ENCODE peak calls at places on chromosomes 4 and X, in six cellular contexts. M is cardiac fibroblast, W is A549, J is tibial nerve, I is mucosa of descending colon, Y is lower leg skin. V is an unnamed sample.

GRCh38 chr4:61533140-61533539 is 333.0 kb downstream of the ADGRL3 start:
- DNase-seq in M (peak), W (no peak), J (no peak), I (no peak), Y (no peak), V (no peak)

GRCh38 chr4:176443117-176443516 is 123.4 kb downstream of the SPCS3 start:
- DNase-seq in M (peak), W (peak), J (no peak), I (no peak), Y (no peak), V (peak)

GRCh38 chr4:46648088-46648744 is 258.3 kb upstream of the GABRA2 start:
- DNase-seq in M (peak), W (no peak), J (no peak), I (peak), Y (no peak), V (no peak)

GRCh38 chrX:68490644-68491043 is 8.2 kb upstream of the YIPF6 start:
- DNase-seq in M (peak), W (peak), J (no peak), I (no peak), Y (no peak), V (peak)

GRCh38 chr4:47533689-47534347 is 48.7 kb downstream of the ATP10D start:
- DNase-seq in M (no peak), W (no peak), J (no peak), I (no peak), Y (no peak), V (peak)

GRCh38 chr4:14225683-14226207 is 598.2 kb upstream of the BOD1L1 start:
- DNase-seq in M (no peak), W (no peak), J (no peak), I (no peak), Y (no peak), V (no peak)

GRCh38 chr4:91936301-91936700 is 367.5 kb upstream of the GRID2 start:
- DNase-seq in M (peak), W (no peak), J (no peak), I (no peak), Y (no peak), V (peak)

GRCh38 chr4:15341733-15342300 is 86.0 kb upstream of the C1QTNF7 start:
- DNase-seq in M (no peak), W (no peak), J (no peak), I (no peak), Y (peak), V (no peak)

GRCh38 chr4:504076-504475 is 5.1 kb downstream of the PIGG start:
- DNase-seq in M (no peak), W (no peak), J (no peak), I (no peak), Y (peak), V (peak)

GRCh38 chr4:171378323-171378722 is 434.9 kb upstream of the GALNTL6 start:
- DNase-seq in M (no peak), W (no peak), J (no peak), I (no peak), Y (no peak), V (no peak)

GRCh38 chr4:7721984-7722551 is 217.6 kb downstream of the AFAP1 start:
- DNase-seq in M (peak), W (no peak), J (no peak), I (no peak), Y (no peak), V (no peak)

GRCh38 chrX:70088791-70089190 is 26.5 kb downstream of the OTUD6A start:
- DNase-seq in M (no peak), W (no peak), J (no peak), I (no peak), Y (no peak), V (no peak)

GRCh38 chrX:107374831-107375230 is 74.6 kb upstream of the FRMPD3 start:
- DNase-seq in M (no peak), W (no peak), J (no peak), I (no peak), Y (no peak), V (no peak)

GRCh38 chr4:189090174-189090814 is 850.4 kb upstream of the FRG1 start:
- DNase-seq in M (peak), W (peak), J (no peak), I (no peak), Y (no peak), V (no peak)

GRCh38 chrX:125205084-125205917 is 114.4 kb upstream of the TEX13C start:
- DNase-seq in M (no peak), W (peak), J (no peak), I (peak), Y (peak), V (no peak)

GRCh38 chr4:15339732-15340131 is 88.1 kb upstream of the C1QTNF7 start:
- DNase-seq in M (peak), W (no peak), J (no peak), I (no peak), Y (no peak), V (no peak)

GRCh38 chr4:31408136-31408535 is 688.0 kb downstream of the PCDH7 start:
- DNase-seq in M (no peak), W (no peak), J (no peak), I (no peak), Y (no peak), V (no peak)

GRCh38 chr4:101187837-101188236 is 159.5 kb downstream of the PPP3CA start:
- DNase-seq in M (no peak), W (no peak), J (no peak), I (no peak), Y (no peak), V (peak)

GRCh38 chr4:3654036-3654807 is 112.0 kb upstream of the ADRA2C start:
- DNase-seq in M (no peak), W (no peak), J (no peak), I (no peak), Y (no peak), V (no peak)

GRCh38 chr4:159766241-159766640 is 663.4 kb downstream of the RAPGEF2 start:
- DNase-seq in M (no peak), W (no peak), J (no peak), I (no peak), Y (no peak), V (no peak)

GRCh38 chr4:151753056-151753455 is 7.8 kb downstream of the GATB start:
- DNase-seq in M (no peak), W (no peak), J (no peak), I (no peak), Y (no peak), V (peak)

GRCh38 chrX:154596290-154596929 is 11.5 kb downstream of the CTAG1A start:
- DNase-seq in M (peak), W (no peak), J (no peak), I (no peak), Y (peak), V (peak)

GRCh38 chr4:185645403-185645802 is 110.1 kb upstream of the PDLIM3 start:
- DNase-seq in M (no peak), W (no peak), J (no peak), I (no peak), Y (no peak), V (no peak)

GRCh38 chrX:154359362-154360154 is 14.9 kb downstream of the FLNA start:
- DNase-seq in M (no peak), W (no peak), J (no peak), I (no peak), Y (no peak), V (no peak)

GRCh38 chr4:168598191-168598590 is 101.3 kb downstream of the PALLD start:
- DNase-seq in M (peak), W (no peak), J (no peak), I (no peak), Y (no peak), V (peak)

GRCh38 chrX:153828308-153828707 is 2.0 kb downstream of the PDZD4 start:
- DNase-seq in M (no peak), W (no peak), J (no peak), I (no peak), Y (no peak), V (no peak)

GRCh38 chr4:76028242-76028859 is 5.1 kb upstream of the CXCL10 start:
- DNase-seq in M (peak), W (no peak), J (no peak), I (no peak), Y (no peak), V (peak)

GRCh38 chr4:11427201-11427996 is 1.3 kb downstream of the HS3ST1 start:
- DNase-seq in M (no peak), W (no peak), J (no peak), I (peak), Y (no peak), V (peak)

GRCh38 chrX:34563809-34564208 is 93.3 kb downstream of the TMEM47 start:
- DNase-seq in M (no peak), W (no peak), J (no peak), I (no peak), Y (no peak), V (no peak)

GRCh38 chrX:34884693-34885277 is 57.8 kb upstream of the FAM47B start:
- DNase-seq in M (peak), W (peak), J (peak), I (no peak), Y (no peak), V (peak)

GRCh38 chrX:46447384-46447783 is 97.8 kb downstream of the ZNF674 start:
- DNase-seq in M (peak), W (no peak), J (peak), I (no peak), Y (peak), V (no peak)

GRCh38 chr4:158578476-158578875 is 56.8 kb downstream of the RXFP1 start:
- DNase-seq in M (peak), W (peak), J (no peak), I (no peak), Y (no peak), V (peak)

GRCh38 chr4:72629540-72629939 is 60.5 kb upstream of the ADAMTS3 start:
- DNase-seq in M (no peak), W (no peak), J (no peak), I (no peak), Y (no peak), V (peak)

GRCh38 chr4:40675166-40675565 is 45.5 kb upstream of the RBM47 start:
- DNase-seq in M (no peak), W (no peak), J (no peak), I (no peak), Y (no peak), V (no peak)

DNA sequence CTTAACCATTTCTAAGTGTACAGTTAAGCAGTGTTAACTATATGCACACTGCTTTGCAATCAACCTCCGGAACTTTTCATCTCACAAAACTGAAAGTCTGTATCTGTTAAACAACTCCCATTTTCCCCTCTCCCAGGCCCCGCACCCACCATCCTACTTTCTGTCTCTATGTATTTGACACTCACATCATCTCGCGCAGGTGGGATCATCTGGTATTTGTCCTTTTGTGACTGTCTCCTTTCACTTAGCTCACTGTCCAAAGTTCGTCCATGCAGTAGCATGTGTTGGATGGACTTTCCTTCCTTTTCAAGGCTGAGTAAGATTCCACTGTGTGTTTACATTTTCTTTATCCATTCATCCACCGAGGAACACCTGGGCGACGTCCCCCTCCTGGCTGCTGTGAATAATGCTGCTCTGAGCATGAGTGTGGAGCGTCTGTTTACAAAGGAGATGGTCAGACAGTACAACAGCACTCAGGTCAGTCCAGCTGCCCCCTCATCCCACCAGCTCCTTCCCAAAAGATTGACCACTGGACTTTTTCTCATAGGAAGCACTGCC is 39.8 kb downstream of the DCTD start:
- DNase-seq in M (no peak), W (no peak), J (no peak), I (no peak), Y (peak), V (no peak)
- TF ChIP-seq CTCF in M (no peak), W (no peak), J (no peak), I (no peak), Y (no peak), V (no peak)

DNA sequence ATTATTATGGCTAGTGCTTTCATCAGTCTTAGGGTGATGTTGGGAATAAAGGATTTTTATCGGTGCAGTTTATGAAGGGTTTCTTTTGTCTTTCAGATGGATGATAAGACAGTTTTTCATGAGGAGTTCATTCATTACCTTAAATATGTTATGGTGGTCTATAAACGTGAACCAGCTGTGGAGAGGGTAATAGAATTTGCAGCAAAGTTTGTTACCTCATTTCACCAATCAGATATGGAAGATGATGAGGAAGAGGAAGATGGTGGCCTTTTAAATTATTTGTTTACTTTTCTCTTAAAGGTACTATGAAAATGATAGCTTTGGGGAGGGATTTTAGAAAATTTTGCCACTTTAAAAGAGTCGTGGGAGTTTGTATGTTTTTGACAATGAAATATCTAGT is 1.3 kb downstream of the NCAPG start:
- DNase-seq in M (no peak), W (no peak), J (no peak), I (no peak), Y (no peak), V (no peak)
- H3K4me3 ChIP-seq in M (peak), W (peak), J (no peak), I (no peak), Y (no peak), V (peak)

GRCh38 chr4:183658362-183659028 is 490 bp downstream of the RWDD4 start:
- DNase-seq in M (peak), W (no peak), J (no peak), I (peak), Y (no peak), V (peak)

GRCh38 chr4:183657564-183657963 is 1.4 kb downstream of the RWDD4 start:
- DNase-seq in M (no peak), W (no peak), J (no peak), I (no peak), Y (no peak), V (peak)

GRCh38 chr4:183659919-183660318 is 826 bp downstream of the TRAPPC11 start:
- DNase-seq in M (no peak), W (no peak), J (no peak), I (no peak), Y (no peak), V (peak)

DNA sequence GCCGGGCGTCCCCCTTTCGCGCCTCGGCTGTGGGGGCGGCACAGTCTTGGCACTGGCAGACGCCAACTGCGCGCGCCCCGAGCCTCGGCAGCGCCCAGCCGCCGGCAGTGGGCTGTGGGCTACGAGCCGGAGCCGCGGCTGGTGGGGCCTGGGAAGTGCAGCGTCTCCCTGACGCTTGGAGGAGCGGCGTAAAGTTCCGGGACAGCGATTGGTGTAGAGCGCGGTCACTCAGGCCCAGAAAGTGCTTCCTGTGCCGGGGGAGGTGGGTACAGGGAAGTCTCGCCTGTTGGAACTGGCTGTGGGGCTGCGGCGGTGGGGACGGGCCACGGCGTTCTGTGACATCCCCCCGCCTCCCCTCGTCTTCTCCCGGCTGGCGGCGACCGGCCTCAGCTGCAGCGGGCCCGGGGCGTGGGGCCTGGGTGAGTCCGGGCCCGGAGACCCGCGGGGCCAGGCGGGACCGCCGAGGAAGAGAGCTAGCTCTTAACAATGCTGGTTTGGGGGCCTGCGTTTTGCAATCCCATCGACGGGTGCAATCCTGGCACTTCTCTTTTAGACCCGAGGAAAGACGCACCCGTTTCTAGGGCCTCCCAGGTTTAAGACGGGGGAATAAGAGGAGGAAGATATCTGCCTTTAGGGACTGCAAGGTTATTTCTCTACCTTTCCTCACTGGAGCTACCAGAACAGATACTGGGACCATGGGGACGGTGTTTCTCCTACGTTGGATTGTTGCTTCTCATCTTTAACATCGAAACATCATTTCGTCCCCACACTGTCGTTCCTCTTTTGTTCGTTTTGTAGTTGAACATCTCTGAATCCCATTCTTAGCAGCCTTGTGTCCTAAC is at the start of the genes RWDD4 and TRAPPC11:
- DNase-seq in M (peak), W (peak), J (peak), I (peak), Y (peak), V (peak)
- TF ChIP-seq CTCF in M (no peak), W (no peak), J (peak), I (peak), Y (peak), V (peak)

GRCh38 chr4:127634181-127634580 is 1.4 kb downstream of the INTU start:
- DNase-seq in M (peak), W (no peak), J (no peak), I (no peak), Y (no peak), V (peak)
- H3K4me3 ChIP-seq in M (no peak), W (no peak), J (no peak), I (no peak), Y (no peak), V (no peak)

GRCh38 chr4:54227261-54228063 is 1.6 kb upstream of the PDGFRA start:
- DNase-seq in M (peak), W (no peak), J (peak), I (no peak), Y (peak), V (peak)
- TF ChIP-seq CTCF in M (no peak), W (no peak), J (no peak), I (no peak), Y (no peak), V (no peak)

GRCh38 chr4:52711271-52711670 is 40.0 kb downstream of the ERVMER34-1 start:
- DNase-seq in M (no peak), W (no peak), J (no peak), I (no peak), Y (no peak), V (no peak)

GRCh38 chr4:52712172-52712990 is 38.8 kb downstream of the ERVMER34-1 start:
- DNase-seq in M (peak), W (peak), J (peak), I (peak), Y (peak), V (peak)

GRCh38 chr4:52712991-52713275 is 38.3 kb downstream of the ERVMER34-1 start:
- DNase-seq in M (no peak), W (no peak), J (peak), I (no peak), Y (no peak), V (peak)

GRCh38 chr4:52713456-52713937 is 37.7 kb downstream of the ERVMER34-1 start:
- DNase-seq in M (peak), W (no peak), J (no peak), I (no peak), Y (no peak), V (no peak)

GRCh38 chr4:52711834-52712171 is 39.4 kb downstream of the ERVMER34-1 start:
- DNase-seq in M (no peak), W (no peak), J (no peak), I (no peak), Y (no peak), V (no peak)
- H3K4me3 ChIP-seq in M (peak), W (peak), J (no peak), I (no peak), Y (no peak), V (peak)

DNA sequence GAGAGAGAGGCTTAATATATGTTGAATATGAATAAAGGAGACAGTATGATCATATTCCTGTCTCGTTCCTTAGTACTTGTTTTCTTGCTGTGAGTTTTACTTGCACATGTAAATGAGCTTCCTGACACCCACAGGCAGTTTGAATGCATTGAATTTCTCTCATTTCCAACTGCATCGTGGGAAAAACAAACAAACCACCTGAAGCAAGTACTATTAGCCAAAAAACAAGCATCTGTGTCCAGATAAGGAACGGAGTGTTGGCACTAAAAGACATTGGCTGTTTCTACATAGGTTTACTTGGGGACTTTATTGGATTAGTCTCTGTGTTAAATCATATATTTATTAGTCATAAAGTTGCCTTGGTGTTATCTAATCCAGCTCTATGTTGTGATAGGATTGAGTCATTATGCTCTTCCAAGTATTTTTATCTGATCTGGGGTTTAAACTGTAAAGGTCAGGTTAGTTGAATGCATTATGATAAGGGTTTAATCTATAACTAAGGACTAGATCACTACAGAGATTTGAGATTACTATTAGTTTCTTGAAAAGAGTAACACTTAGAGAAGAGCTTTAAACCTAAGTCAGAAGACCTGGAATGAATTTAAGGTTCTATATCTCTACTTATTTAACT is 339.0 kb upstream of the SPANXN4 start:
- DNase-seq in M (no peak), W (no peak), J (no peak), I (no peak), Y (no peak), V (no peak)
- TF ChIP-seq CTCF in M (no peak), W (no peak), J (no peak), I (no peak), Y (no peak), V (no peak)

V was measured in fibroblast of the aortic adventitia.